ENCODE peak calls at places on chromosome 22, in five cellular contexts. D is tibial artery; O is coronary artery; Y is Panc1; E is effector memory CD4-positive, alpha-beta T cell. K is an unnamed sample.
A peak's percentile ranks its signal among the peaks of the same experiment; 100 is the strongest.

GRCh38 chr22:42844756-42845155 is 12.3 kb downstream of the ARFGAP3 start:
- DNase-seq in D (no peak), O (no peak), Y (no peak), E (no peak), K (no peak)

GRCh38 chr22:27585141-27585540 is 216.4 kb downstream of the MN1 start:
- DNase-seq in D (no peak), O (no peak), Y (no peak), E (no peak), K (no peak)

GRCh38 chr22:40671369-40671768 is 7.9 kb upstream of the MCHR1 start:
- DNase-seq in D (no peak), O (no peak), Y (no peak), E (no peak), K (no peak)

GRCh38 chr22:23219787-23220484 is 39.6 kb downstream of the BCR start:
- DNase-seq in D (peak; percentile 79), O (no peak), Y (no peak), E (peak; percentile 28), K (no peak)

GRCh38 chr22:48567213-48567975 is 1260.3 kb downstream of the BRD1 start:
- DNase-seq in D (no peak), O (no peak), Y (no peak), E (no peak), K (peak; percentile 23)

GRCh38 chr22:39292561-39293074 is 26.8 kb downstream of the RPL3 start:
- DNase-seq in D (peak; percentile 94), O (peak; percentile 90), Y (no peak), E (no peak), K (peak; percentile 91)

GRCh38 chr22:38461414-38462081 is 6.3 kb upstream of the KDELR3 start:
- DNase-seq in D (peak; percentile 84), O (no peak), Y (no peak), E (no peak), K (peak; percentile 83)

GRCh38 chr22:39382410-39382809 is 17.2 kb upstream of the TAB1 start:
- DNase-seq in D (no peak), O (no peak), Y (no peak), E (no peak), K (no peak)

GRCh38 chr22:37010976-37011375 is 8.3 kb downstream of the TST start:
- DNase-seq in D (no peak), O (no peak), Y (no peak), E (no peak), K (no peak)

GRCh38 chr22:35656284-35656752 is 8.1 kb downstream of the APOL6 start:
- DNase-seq in D (no peak), O (no peak), Y (no peak), E (no peak), K (no peak)

GRCh38 chr22:46934746-46935491 is 172.5 kb downstream of the TBC1D22A start:
- DNase-seq in D (no peak), O (no peak), Y (peak; percentile 51), E (no peak), K (no peak)

GRCh38 chr22:22235564-22235963 is 9.0 kb upstream of the VPREB1 start:
- DNase-seq in D (peak; percentile 31), O (no peak), Y (peak; percentile 15), E (peak; percentile 6), K (no peak)

GRCh38 chr22:35195821-35196220 is 61.5 kb upstream of the HMGXB4 start:
- DNase-seq in D (no peak), O (no peak), Y (no peak), E (no peak), K (no peak)

GRCh38 chr22:29938285-29938693 is 55.3 kb downstream of the MTMR3 start:
- DNase-seq in D (no peak), O (no peak), Y (no peak), E (no peak), K (no peak)

GRCh38 chr22:50577697-50577986 is 585 bp downstream of the CPT1B start:
- DNase-seq in D (no peak), O (no peak), Y (no peak), E (no peak), K (no peak)

GRCh38 chr22:17631076-17631565 is 2.6 kb upstream of the ATP6V1E1 start:
- DNase-seq in D (no peak), O (no peak), Y (no peak), E (no peak), K (no peak)

GRCh38 chr22:40009953-40010751 is 15.4 kb downstream of the FAM83F start:
- DNase-seq in D (no peak), O (no peak), Y (no peak), E (no peak), K (no peak)

GRCh38 chr22:32409977-32410376 is 2.1 kb downstream of the RTCB start:
- DNase-seq in D (no peak), O (no peak), Y (no peak), E (no peak), K (no peak)

GRCh38 chr22:35705141-35705540 is 12.5 kb upstream of the APOL5 start:
- DNase-seq in D (no peak), O (no peak), Y (no peak), E (no peak), K (no peak)

GRCh38 chr22:17303840-17304779 is 65.2 kb upstream of the CECR2 start:
- DNase-seq in D (no peak), O (no peak), Y (no peak), E (peak; percentile 52), K (no peak)

GRCh38 chr22:47190276-47190956 is 428.0 kb downstream of the TBC1D22A start:
- DNase-seq in D (peak; percentile 44), O (peak; percentile 60), Y (no peak), E (no peak), K (peak; percentile 46)

GRCh38 chr22:50314455-50315288 is 7.2 kb upstream of the PLXNB2 start:
- DNase-seq in D (peak; percentile 76), O (no peak), Y (no peak), E (peak; percentile 27), K (peak; percentile 57)

GRCh38 chr22:35376728-35377472 is 4.0 kb upstream of the HMOX1 start:
- DNase-seq in D (peak; percentile 98), O (peak; percentile 94), Y (peak; percentile 75), E (no peak), K (peak; percentile 95)

GRCh38 chr22:44666207-44666585 is 35.8 kb upstream of the PRR5 start:
- DNase-seq in D (no peak), O (no peak), Y (no peak), E (no peak), K (no peak)

GRCh38 chr22:44668190-44668885 is 33.7 kb upstream of the PRR5 start:
- DNase-seq in D (no peak), O (no peak), Y (no peak), E (peak; percentile 54), K (peak; percentile 50)

GRCh38 chr22:44667276-44667675 is 34.7 kb upstream of the PRR5 start:
- DNase-seq in D (no peak), O (no peak), Y (no peak), E (no peak), K (no peak)

GRCh38 chr22:44668886-44669724 is 32.9 kb upstream of the PRR5 start:
- DNase-seq in D (peak; percentile 55), O (no peak), Y (no peak), E (no peak), K (peak; percentile 47)

DNA sequence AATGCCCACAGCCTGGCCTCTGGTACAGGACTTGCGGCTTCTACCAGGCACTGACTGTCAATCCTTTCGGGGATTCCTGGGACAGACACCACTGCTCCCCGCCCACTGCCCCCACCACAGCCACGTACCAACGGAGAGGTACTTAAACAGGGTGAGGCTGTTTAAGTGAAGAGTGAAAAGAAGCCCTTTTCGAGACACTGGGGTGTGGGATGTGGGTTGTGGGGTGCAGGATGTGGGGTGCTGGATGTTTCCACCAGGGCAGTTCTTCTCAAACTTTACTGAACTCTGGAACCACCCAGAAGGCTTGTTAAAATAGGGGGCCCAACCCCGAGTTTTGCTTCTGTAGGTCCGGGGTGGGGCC is 34.2 kb upstream of the PRR5 start:
- DNase-seq in D (no peak), O (no peak), Y (no peak), E (peak; percentile 72), K (no peak)
- H3K4me3 ChIP-seq in D (peak overlapping the region; percentile 44), O (peak overlapping the region; percentile 78), Y (peak overlapping the region; percentile 35), E (peak overlapping the region; percentile 46), K (peak overlapping the region; percentile 58)

DNA sequence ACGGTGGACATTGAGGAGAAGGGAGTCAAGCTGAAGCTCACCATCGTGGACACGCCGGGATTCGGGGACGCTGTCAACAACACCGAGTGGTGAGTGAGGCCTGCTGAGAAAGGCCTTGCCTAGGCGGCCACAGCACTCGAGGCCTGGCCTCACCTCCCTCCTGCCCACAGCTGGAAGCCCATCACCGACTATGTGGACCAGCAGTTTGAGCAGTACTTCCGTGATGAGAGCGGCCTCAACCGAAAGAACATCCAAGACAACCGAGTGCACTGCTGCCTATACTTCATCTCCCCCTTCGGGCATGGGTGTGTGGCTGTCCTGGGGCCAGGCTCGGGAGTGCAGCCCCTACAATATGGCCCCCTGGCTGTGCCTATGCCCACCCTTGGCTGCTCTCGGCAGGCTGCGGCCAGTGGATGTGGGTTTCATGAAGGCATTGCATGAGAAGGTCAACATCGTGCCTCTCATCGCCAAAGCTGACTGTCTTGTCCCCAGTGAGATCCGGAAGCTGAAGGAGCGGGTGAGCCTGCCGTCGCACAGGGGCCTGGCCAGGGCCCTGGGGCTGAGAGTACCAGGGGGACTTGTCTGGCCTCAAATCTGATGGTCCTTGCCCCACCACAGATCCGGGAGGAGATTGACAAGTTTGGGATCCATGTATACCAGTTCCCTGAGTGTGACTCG is 3.0 kb upstream of the GP1BB start:
- DNase-seq in D (no peak), O (no peak), Y (no peak), E (no peak), K (no peak)
- H3K4me3 ChIP-seq in D (no peak overlapping the region), O (no peak overlapping the region), Y (no peak overlapping the region), E (no peak overlapping the region), K (no peak overlapping the region)

DNA sequence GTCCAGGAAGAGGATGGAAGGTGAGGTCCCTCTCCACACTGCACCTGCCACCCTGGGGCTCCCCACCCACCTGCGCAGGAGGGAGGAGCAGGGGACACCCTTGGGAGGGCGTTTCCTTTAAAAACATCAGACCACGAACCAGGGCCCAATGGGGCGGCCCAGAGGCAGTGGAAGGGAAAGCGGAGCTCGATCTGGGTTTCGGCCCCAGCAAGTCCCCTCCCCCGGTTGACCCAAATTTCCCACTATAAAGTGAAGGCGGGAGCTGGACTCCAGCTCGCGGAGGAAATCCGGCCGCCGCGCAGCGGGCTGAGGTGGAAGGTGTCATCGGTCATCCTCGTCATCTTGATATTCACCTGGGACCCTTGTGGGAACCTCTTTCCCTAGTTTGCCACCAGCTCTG is 99.3 kb downstream of the WNT7B start:
- DNase-seq in D (peak; percentile 56), O (no peak), Y (no peak), E (no peak), K (peak; percentile 48)
- H3K4me3 ChIP-seq in D (no peak overlapping the region), O (no peak overlapping the region), Y (no peak overlapping the region), E (no peak overlapping the region), K (no peak overlapping the region)

DNA sequence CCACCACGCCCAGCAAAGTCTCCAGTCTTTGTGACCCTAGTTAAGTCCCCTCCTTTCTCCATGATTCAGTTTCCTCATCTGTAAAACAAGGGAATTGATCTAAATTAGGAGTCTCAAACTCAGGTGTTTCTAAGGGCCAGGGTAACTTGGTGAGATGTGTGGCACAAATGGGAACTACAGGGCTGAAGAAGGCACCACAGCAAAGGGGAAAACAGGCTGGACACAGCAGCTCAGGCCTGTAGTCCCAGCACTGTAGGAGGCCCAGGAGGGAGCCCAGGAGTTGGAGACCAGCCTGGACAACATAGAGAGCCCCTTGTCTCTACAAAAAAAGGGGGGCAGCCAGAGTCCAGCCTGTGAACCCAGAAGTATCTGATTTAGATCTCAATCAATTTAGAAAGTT is 15.6 kb upstream of the PATZ1 start:
- DNase-seq in D (no peak), O (no peak), Y (no peak), E (no peak), K (no peak)
- H3K4me3 ChIP-seq in D (no peak overlapping the region), O (no peak overlapping the region), Y (no peak overlapping the region), E (no peak overlapping the region), K (no peak overlapping the region)